ENCODE peak calls at places on chromosomes 4 and X, in six cellular contexts. W is WERI-Rb-1, P is tibial nerve, Y is Calu3, E is endothelial cell of umbilical vein, N is epithelial cell of proximal tubule. V is an unnamed sample.
A peak's percentile ranks its signal among the peaks of the same experiment; 100 is the strongest.

GRCh38 chr4:5125326-5125725 is 74.0 kb downstream of the STK32B start:
- DNase-seq in Y (no peak), P (no peak), N (no peak), W (peak; percentile 65), E (no peak), V (no peak)

GRCh38 chrX:10884246-10884645 is 226.9 kb upstream of the HCCS start:
- DNase-seq in Y (no peak), N (no peak), W (no peak), P (no peak), E (no peak), V (no peak)

GRCh38 chrX:78527263-78527662 is 131.9 kb downstream of the RTL3 start:
- DNase-seq in N (no peak), W (no peak), E (no peak), P (no peak), Y (no peak), V (no peak)

GRCh38 chrX:67543818-67544217 is at the start of gene AR:
- DNase-seq in N (no peak), W (no peak), Y (peak; percentile 10), P (peak; percentile 47), E (peak; percentile 72), V (no peak)

GRCh38 chr4:124890522-124890921 is 178.0 kb upstream of the ANKRD50 start:
- DNase-seq in P (no peak), E (no peak), Y (no peak), W (no peak), N (no peak), V (no peak)

GRCh38 chrX:153460826-153461225 is 9.6 kb downstream of the HAUS7 start:
- DNase-seq in E (peak; percentile 47), P (no peak), N (no peak), W (peak; percentile 83), Y (peak; percentile 65), V (peak; percentile 22)

GRCh38 chrX:154735695-154736393 is 15.0 kb downstream of the GAB3 start:
- DNase-seq in N (peak; percentile 68), P (peak; percentile 52), E (peak; percentile 78), Y (no peak), W (no peak), V (no peak)

GRCh38 chr4:57199267-57199666 is 89.1 kb upstream of the IGFBP7 start:
- DNase-seq in P (no peak), E (no peak), W (no peak), N (no peak), Y (no peak), V (no peak)

GRCh38 chr4:165461176-165461835 is 82.5 kb downstream of the CPE start:
- DNase-seq in Y (no peak), P (peak; percentile 13), W (no peak), N (peak; percentile 22), E (no peak), V (no peak)

GRCh38 chr4:42871685-42872271 is 20.7 kb upstream of the GRXCR1 start:
- DNase-seq in N (no peak), P (no peak), W (no peak), E (no peak), Y (no peak), V (no peak)

GRCh38 chr4:102316585-102316984 is 28.7 kb downstream of the SLC39A8 start:
- DNase-seq in W (no peak), Y (no peak), N (no peak), E (no peak), P (no peak), V (no peak)

GRCh38 chr4:186078977-186079697 is 10.2 kb downstream of the TLR3 start:
- DNase-seq in N (no peak), W (no peak), E (no peak), P (no peak), Y (no peak), V (no peak)

GRCh38 chr4:17058506-17058905 is 160.1 kb upstream of the LDB2 start:
- DNase-seq in P (peak; percentile 26), W (no peak), E (no peak), Y (no peak), N (no peak), V (no peak)

GRCh38 chr4:41129936-41130440 is 84.4 kb downstream of the APBB2 start:
- DNase-seq in N (no peak), Y (no peak), E (no peak), P (no peak), W (no peak), V (no peak)

GRCh38 chrX:109590176-109590575 is 34.8 kb downstream of the KCNE5 start:
- DNase-seq in N (no peak), P (no peak), Y (no peak), E (no peak), W (no peak), V (no peak)

GRCh38 chr4:56757821-56758400 is 63.6 kb downstream of the SPINK2 start:
- DNase-seq in E (peak; percentile 59), W (peak; percentile 45), Y (peak; percentile 75), N (peak; percentile 36), P (peak; percentile 7), V (peak; percentile 56)

GRCh38 chr4:85398276-85398675 is 76.7 kb upstream of the ARHGAP24 start:
- DNase-seq in W (no peak), E (no peak), Y (no peak), P (no peak), N (no peak), V (no peak)

DNA sequence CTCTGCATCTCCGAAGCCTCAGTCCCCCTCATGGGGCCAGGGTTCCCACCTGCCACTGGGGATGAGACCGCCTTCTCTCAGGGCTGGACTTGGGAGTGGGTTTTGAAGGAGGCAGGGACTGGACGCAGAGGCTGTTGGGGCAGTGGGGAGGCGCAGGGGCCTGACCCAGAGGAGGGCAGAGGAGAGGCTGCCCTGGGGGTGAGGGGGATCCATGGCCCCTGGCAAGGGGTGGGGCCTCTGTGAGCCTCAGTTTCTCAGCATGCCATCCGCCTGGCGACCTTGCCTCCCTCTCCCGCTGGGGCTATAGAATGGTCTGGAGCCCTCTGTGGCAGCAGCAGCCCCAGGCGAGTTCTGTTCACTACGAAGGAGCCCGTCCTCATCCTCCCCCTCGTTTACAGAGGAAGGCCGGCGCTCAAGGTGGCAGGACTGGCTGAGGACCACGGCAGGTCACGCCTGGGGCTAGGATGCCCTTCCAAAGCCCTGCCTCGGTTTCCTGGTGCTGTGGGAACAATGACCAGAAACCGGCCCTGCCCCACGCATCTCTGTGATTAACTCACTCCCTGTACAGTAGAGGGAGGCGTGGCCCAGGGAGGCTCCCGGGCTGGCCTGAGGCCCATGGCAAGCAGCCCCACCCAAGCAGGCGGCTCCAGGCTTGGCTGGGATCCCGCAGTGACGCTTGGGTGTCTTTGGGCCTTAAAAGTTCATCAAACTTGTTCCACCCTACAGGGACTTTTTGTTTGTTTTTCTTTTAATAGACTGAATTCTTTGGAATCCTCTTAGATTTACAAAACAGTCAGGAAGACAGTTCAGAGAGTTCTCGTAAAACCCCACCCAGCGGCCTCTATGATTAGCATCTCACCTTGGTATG is 16.0 kb upstream of the SH3TC1 start:
- DNase-seq in P (peak; percentile 87), Y (peak; percentile 85), N (no peak), W (no peak), E (peak; percentile 76), V (no peak)
- TF ChIP-seq CTCF in P (no peak), Y (no peak), N (no peak), W (no peak), E (no peak), V (no peak)

DNA sequence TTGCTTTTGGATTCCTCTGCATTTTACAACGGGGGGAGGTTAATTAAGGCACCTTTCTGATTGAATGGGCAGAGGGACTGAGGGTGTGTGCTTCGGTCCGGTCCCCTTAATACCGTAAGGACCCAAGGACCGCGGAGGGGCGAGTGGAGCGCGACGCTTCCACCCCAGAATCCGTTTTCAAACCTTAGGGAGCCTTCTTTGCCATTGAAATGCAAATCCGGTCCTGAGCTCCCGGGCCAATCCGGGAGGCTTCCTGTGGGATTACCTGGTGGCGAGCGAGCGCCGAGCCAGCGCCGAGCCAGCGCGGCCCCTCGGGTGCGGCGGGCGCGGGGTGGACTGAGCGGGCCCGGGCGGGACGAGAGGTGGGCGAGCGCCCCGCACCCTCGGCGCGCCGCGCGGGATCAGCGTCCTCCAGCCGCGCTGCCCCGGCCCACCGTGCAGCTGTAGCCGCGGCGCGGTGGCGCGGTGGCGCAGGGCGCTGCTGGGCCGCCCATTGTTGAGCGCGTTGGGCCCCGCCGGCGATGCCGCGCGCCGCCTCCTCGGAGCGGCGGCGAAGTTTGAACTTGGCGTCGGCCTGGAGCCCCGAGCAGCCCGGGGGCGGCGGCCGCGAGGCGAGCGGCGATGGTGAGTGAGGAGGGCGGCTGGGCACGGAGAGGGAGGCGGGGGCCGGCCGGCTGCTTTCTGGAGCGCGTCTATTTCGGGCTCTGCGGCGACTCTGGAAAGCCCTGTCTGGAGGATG is 208.7 kb downstream of the SOWAHB start:
- DNase-seq in Y (peak; percentile 33), P (peak; percentile 9), W (peak; percentile 73), N (no peak), E (peak; percentile 40), V (no peak)
- TF ChIP-seq CTCF in Y (no peak), P (no peak), W (no peak), N (no peak), E (no peak), V (no peak)

GRCh38 chr4:122218762-122219161 is 66.6 kb downstream of the BLTP1 start:
- DNase-seq in W (no peak), Y (no peak), N (no peak), E (no peak), P (no peak), V (no peak)
- TF ChIP-seq CTCF in W (peak; percentile 41), Y (no peak), N (peak; percentile 47), E (no peak), P (peak; percentile 10), V (peak; percentile 29)

GRCh38 chr4:15197005-15197404 is 194.7 kb downstream of the CPEB2 start:
- DNase-seq in W (peak; percentile 9), N (no peak), Y (no peak), E (peak; percentile 5), P (no peak), V (no peak)
- TF ChIP-seq CTCF in W (peak; percentile 53), N (peak; percentile 57), Y (no peak), E (no peak), P (no peak), V (no peak)

GRCh38 chrX:40912166-40912565 is 173.1 kb upstream of the USP9X start:
- DNase-seq in P (no peak), E (no peak), N (no peak), W (no peak), Y (no peak), V (no peak)

GRCh38 chrX:40908026-40908425 is 172.7 kb upstream of the MED14 start:
- DNase-seq in W (no peak), E (peak; percentile 28), N (no peak), P (no peak), Y (no peak), V (no peak)

GRCh38 chrX:40908857-40909475 is 173.6 kb upstream of the MED14 start:
- DNase-seq in E (no peak), N (no peak), W (no peak), P (no peak), Y (no peak), V (no peak)

GRCh38 chrX:40912576-40912975 is 172.7 kb upstream of the USP9X start:
- DNase-seq in Y (no peak), E (no peak), P (no peak), W (no peak), N (no peak), V (no peak)
- TF ChIP-seq CTCF in Y (no peak), E (no peak), P (no peak), W (no peak), N (no peak), V (no peak)

GRCh38 chr4:133581971-133582619 is 433.0 kb downstream of the PCDH10 start:
- DNase-seq in E (no peak), P (no peak), W (no peak), Y (no peak), N (no peak), V (no peak)

GRCh38 chr4:133585323-133585722 is 436.2 kb downstream of the PCDH10 start:
- DNase-seq in P (no peak), N (no peak), W (no peak), Y (no peak), E (no peak), V (no peak)

GRCh38 chr4:133588306-133588705 is 439.2 kb downstream of the PCDH10 start:
- DNase-seq in Y (no peak), N (no peak), E (no peak), W (no peak), P (no peak), V (no peak)

GRCh38 chr4:133584714-133585113 is 435.6 kb downstream of the PCDH10 start:
- DNase-seq in P (no peak), N (no peak), Y (no peak), W (no peak), E (no peak), V (no peak)
- TF ChIP-seq CTCF in P (no peak), N (peak; percentile 40), Y (no peak), W (peak; percentile 42), E (no peak), V (no peak)